ENCODE peak calls at places on chromosome 9, in nine cellular contexts. S is A549, D is brain microvascular endothelial cell, A is psoas muscle, E is breast epithelium, B is AG04450, U is lower leg skin, P is GM13977, C is HFFc6. Z is an unnamed sample.

GRCh38 chr9:92654481-92655301 is 15.2 kb downstream of the IPPK start:
- DNase-seq in D (no peak), A (peak), C (no peak), U (peak), B (no peak), E (peak), P (no peak), S (no peak), Z (no peak)

GRCh38 chr9:128550770-128551651 is 1.4 kb upstream of the SPTAN1 start:
- DNase-seq in D (no peak), A (peak), S (no peak), P (no peak), B (no peak), C (peak), U (no peak), E (peak), Z (no peak)

GRCh38 chr9:71177901-71178300 is 56.5 kb upstream of the TRPM3 start:
- DNase-seq in E (no peak), P (no peak), D (no peak), S (no peak), U (no peak), C (no peak), A (no peak), B (no peak), Z (no peak)

GRCh38 chr9:21812945-21813568 is 10.6 kb downstream of the MTAP start:
- DNase-seq in P (peak), B (no peak), S (no peak), C (peak), D (peak), U (peak), E (peak), A (peak), Z (peak)

GRCh38 chr9:92986175-92987110 is 39.1 kb downstream of the FGD3 start:
- DNase-seq in A (no peak), P (no peak), B (no peak), U (peak), E (peak), S (no peak), C (no peak), D (no peak), Z (no peak)

GRCh38 chr9:91900057-91900816 is 49.8 kb downstream of the ROR2 start:
- DNase-seq in S (no peak), U (no peak), A (no peak), B (no peak), P (no peak), C (no peak), E (no peak), D (no peak), Z (no peak)

GRCh38 chr9:6214903-6215302 is 704 bp upstream of the IL33 start:
- DNase-seq in U (no peak), B (no peak), E (no peak), A (no peak), P (no peak), D (no peak), C (no peak), S (no peak), Z (no peak)

GRCh38 chr9:33167084-33167948 is at the start of gene B4GALT1:
- DNase-seq in C (peak), D (peak), B (peak), P (peak), A (peak), S (peak), U (peak), E (peak), Z (peak)

GRCh38 chr9:86822414-86822813 is 124.9 kb downstream of the GAS1 start:
- DNase-seq in P (no peak), E (no peak), A (no peak), S (no peak), B (no peak), U (no peak), C (no peak), D (no peak), Z (no peak)

GRCh38 chr9:2158111-2158610 is 143.0 kb downstream of the SMARCA2 start:
- DNase-seq in B (no peak), C (peak), D (peak), E (peak), S (peak), P (peak), U (peak), A (peak), Z (peak)

GRCh38 chr9:127568971-127569818 is 42.9 kb upstream of the STXBP1 start:
- DNase-seq in P (peak), U (peak), E (peak), S (peak), D (no peak), B (peak), A (peak), C (peak), Z (peak)

GRCh38 chr9:78791779-78792178 is 494.9 kb downstream of the PSAT1 start:
- DNase-seq in D (no peak), E (no peak), C (no peak), P (no peak), U (no peak), S (no peak), B (no peak), A (no peak), Z (no peak)

GRCh38 chr9:136293476-136294077 is 10.3 kb downstream of the CCDC187 start:
- DNase-seq in D (no peak), A (no peak), B (no peak), S (no peak), C (no peak), E (no peak), P (no peak), U (no peak), Z (no peak)
- TF ChIP-seq CTCF in D (no peak), A (no peak), B (no peak), S (no peak), C (no peak), E (no peak), P (no peak), U (no peak), Z (no peak)

GRCh38 chr9:36793277-36793676 is 220.6 kb downstream of the MELK start:
- DNase-seq in E (no peak), C (no peak), D (no peak), S (no peak), A (no peak), U (no peak), P (no peak), B (no peak), Z (no peak)

GRCh38 chr9:36802171-36802920 is 229.7 kb downstream of the MELK start:
- DNase-seq in D (peak), A (no peak), S (no peak), P (no peak), E (no peak), B (peak), U (no peak), C (peak), Z (no peak)

GRCh38 chr9:36796671-36797419 is 224.2 kb downstream of the MELK start:
- DNase-seq in A (no peak), U (peak), E (no peak), D (no peak), P (no peak), C (no peak), B (no peak), S (no peak), Z (no peak)

GRCh38 chr9:36797471-36798220 is 225.0 kb downstream of the MELK start:
- DNase-seq in U (peak), C (no peak), E (no peak), A (no peak), P (no peak), S (no peak), B (no peak), D (no peak), Z (no peak)

DNA sequence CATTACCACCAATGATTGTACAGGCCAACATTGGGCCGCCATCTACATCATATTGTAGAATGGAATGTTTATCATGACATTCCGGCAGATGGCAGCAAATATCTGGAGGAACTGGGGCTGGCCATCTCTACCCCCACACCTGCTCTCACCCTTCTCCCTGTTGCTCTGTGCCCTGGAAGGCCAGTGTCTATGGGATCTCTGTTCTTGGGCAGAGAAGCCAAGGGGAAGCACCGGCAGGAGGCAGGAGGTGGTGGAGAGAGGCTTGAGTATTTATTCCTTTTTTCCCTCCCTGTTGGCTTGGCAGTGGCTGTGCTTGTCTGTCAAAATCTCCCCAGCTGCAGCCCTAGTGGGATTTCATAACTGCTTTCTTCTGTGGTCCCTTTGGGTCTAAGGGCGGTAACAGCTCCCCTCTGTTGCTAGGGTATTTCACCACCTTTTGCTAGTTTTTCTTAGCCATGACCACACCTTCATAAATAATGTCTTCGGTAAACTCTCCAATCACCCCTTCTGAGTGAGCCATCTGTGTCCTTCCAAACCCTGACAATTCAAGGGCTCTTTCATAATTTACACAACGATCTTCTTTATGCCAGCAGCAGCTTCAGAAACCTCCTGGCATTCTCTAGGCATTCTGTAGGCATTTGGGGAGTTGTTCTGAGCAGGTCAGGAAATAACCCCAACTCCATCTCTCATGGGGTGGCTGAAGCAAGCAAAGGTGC is 225.8 kb downstream of the MELK start:
- DNase-seq in D (no peak), A (no peak), P (no peak), B (no peak), S (peak), U (peak), C (no peak), E (no peak), Z (no peak)
- TF ChIP-seq CTCF in D (no peak), A (no peak), P (peak), B (no peak), S (peak), U (no peak), C (no peak), E (no peak), Z (peak)

DNA sequence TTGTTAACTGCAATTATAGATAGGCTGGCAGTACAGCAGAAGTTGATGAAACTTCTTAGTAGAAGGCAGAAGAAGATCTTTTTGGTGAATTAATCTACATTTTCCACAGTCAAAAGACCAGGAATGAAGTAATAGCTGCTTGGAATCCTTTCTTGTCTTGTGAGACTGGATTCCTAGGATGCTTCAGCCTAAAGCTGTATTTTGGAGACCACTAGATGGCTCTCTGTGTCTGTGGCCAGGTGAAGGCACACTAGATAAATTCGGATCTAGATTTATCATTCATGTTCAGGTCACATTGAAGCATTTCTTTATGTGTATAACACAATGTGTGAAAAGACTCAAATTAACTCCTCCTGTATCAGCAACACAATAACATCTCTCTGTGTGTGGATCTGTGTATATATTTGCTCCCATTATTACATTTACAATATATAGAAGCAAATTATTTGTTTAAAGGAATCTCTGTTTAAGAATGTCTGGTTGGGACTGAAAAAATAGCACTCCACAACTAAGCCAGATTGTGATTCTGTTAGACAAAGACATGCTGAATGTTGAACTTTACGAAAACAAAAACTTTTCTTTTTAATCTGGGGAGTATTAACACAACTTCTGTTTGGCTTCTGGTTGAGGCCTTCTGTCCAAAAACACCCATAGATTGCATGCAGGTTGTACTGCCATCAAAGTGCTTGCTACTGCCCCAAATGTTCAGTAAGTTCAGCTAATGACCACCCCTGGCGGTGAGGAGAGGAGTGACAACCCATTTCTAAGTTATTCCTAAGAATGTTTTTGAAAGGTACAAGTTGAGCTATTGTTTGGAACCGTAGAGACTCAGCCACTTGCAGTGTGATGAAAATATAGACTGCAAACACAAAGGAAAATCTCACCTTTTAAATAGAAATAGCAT is 10.6 kb downstream of the GRIN3A start:
- DNase-seq in E (no peak), U (no peak), S (peak), P (peak), D (peak), A (no peak), C (peak), B (no peak), Z (peak)
- TF ChIP-seq CTCF in E (no peak), U (no peak), S (peak), P (peak), D (peak), A (peak), C (peak), B (peak), Z (peak)

GRCh38 chr9:82893549-82893948 is 169.4 kb downstream of the RASEF start:
- DNase-seq in U (no peak), E (no peak), A (no peak), B (no peak), S (no peak), C (no peak), D (no peak), P (no peak), Z (no peak)

GRCh38 chr9:82890865-82891264 is 172.1 kb downstream of the RASEF start:
- DNase-seq in S (no peak), P (no peak), D (no peak), B (no peak), U (no peak), A (no peak), E (no peak), C (no peak), Z (no peak)

GRCh38 chr9:82890401-82890800 is 172.5 kb downstream of the RASEF start:
- DNase-seq in A (no peak), P (no peak), B (no peak), D (no peak), S (no peak), U (no peak), C (no peak), E (no peak), Z (no peak)

GRCh38 chr9:82894961-82895902 is 167.7 kb downstream of the RASEF start:
- DNase-seq in S (no peak), C (no peak), U (no peak), P (no peak), D (no peak), A (no peak), E (no peak), B (no peak), Z (no peak)

DNA sequence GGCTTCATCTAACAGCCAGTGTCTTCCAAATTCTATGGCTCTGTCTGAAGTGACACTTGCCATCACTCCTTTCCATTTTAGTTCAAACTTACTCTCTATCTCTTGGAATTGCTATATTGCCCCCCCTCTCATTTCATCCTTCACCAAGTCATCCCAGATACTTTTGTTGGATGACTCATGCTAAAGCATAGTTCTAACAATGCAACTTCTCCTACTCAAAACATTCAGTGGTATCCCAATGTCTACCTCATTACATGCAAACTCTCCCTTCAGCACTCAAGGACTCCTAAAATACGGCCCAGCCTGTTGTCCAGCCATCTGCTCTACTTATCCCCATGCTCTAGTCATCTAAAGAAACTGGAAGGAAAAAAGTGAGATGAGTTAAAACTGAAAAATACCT is 171.6 kb downstream of the RASEF start:
- DNase-seq in C (no peak), S (no peak), B (no peak), D (no peak), E (no peak), A (no peak), U (no peak), P (no peak), Z (no peak)
- TF ChIP-seq CTCF in C (no peak), S (no peak), B (no peak), D (no peak), E (no peak), A (no peak), U (no peak), P (no peak), Z (no peak)

GRCh38 chr9:110880123-110880522 is 158.1 kb downstream of the LPAR1 start:
- DNase-seq in S (no peak), C (peak), U (no peak), E (no peak), A (no peak), P (no peak), D (peak), B (peak), Z (no peak)

GRCh38 chr9:110869931-110870330 is 168.3 kb downstream of the LPAR1 start:
- DNase-seq in P (no peak), D (no peak), C (no peak), S (no peak), U (no peak), A (no peak), E (no peak), B (no peak), Z (no peak)

GRCh38 chr9:110877376-110877775 is 160.9 kb downstream of the LPAR1 start:
- DNase-seq in S (no peak), D (no peak), C (no peak), B (no peak), P (no peak), A (no peak), E (no peak), U (no peak), Z (no peak)

GRCh38 chr9:110871736-110872135 is 166.5 kb downstream of the LPAR1 start:
- DNase-seq in E (no peak), B (no peak), D (no peak), S (no peak), A (no peak), P (no peak), U (no peak), C (no peak), Z (no peak)

GRCh38 chr9:110875275-110875674 is 163.0 kb downstream of the LPAR1 start:
- DNase-seq in S (no peak), E (no peak), A (peak), D (no peak), C (no peak), P (peak), U (peak), B (no peak), Z (no peak)
- TF ChIP-seq CTCF in S (no peak), E (no peak), A (no peak), D (no peak), C (no peak), P (peak), U (no peak), B (no peak), Z (no peak)

Z was measured in neural crest cell.